ENCODE peak calls at places on chromosomes 1 and 21, in ten cellular contexts. H, Q, A, S, G, O, F, W, V and E are unnamed samples.

GRCh38 chr1:185062710-185063370 is 17.5 kb downstream of the RNF2 start:
- DNase-seq in H (no peak), Q (no peak), A (no peak), S (no peak), G (no peak), O (no peak), F (no peak), W (no peak), V (no peak), E (no peak)

GRCh38 chr1:184800876-184801275 is 46.2 kb upstream of the EDEM3 start:
- DNase-seq in H (no peak), Q (no peak), A (no peak), S (no peak), G (no peak), O (no peak), F (no peak), W (no peak), V (no peak), E (no peak)

GRCh38 chr1:223386013-223386412 is 7.2 kb upstream of the CCDC185 start:
- DNase-seq in H (no peak), Q (no peak), A (no peak), S (no peak), G (no peak), O (no peak), F (no peak), W (no peak), V (no peak), E (no peak)

GRCh38 chr1:212379366-212379765 is 35.3 kb downstream of the PACC1 start:
- DNase-seq in H (no peak), Q (no peak), A (no peak), S (no peak), G (no peak), O (no peak), F (no peak), W (no peak), V (no peak), E (no peak)

GRCh38 chr1:225928186-225929175 is 4.4 kb upstream of the PYCR2 start:
- DNase-seq in H (no peak), Q (no peak), A (peak; percentile 33), S (no peak), G (no peak), O (no peak), F (no peak), W (no peak), V (no peak), E (no peak)

GRCh38 chr21:29237110-29238051 is 61.3 kb upstream of the BACH1 start:
- DNase-seq in H (no peak), Q (peak; percentile 18), A (no peak), S (peak; percentile 18), G (no peak), O (no peak), F (no peak), W (no peak), V (peak; percentile 34), E (no peak)

GRCh38 chr1:42168397-42168682 is 3.8 kb upstream of the GUCA2A start:
- DNase-seq in H (no peak), Q (no peak), A (no peak), S (no peak), G (no peak), O (no peak), F (no peak), W (no peak), V (no peak), E (no peak)

GRCh38 chr1:100494393-100495084 is 43.4 kb upstream of the GPR88 start:
- DNase-seq in H (peak; percentile 27), Q (no peak), A (no peak), S (no peak), G (no peak), O (no peak), F (no peak), W (no peak), V (no peak), E (no peak)

GRCh38 chr21:34094949-34095348 is 21.6 kb downstream of the MRPS6 start:
- DNase-seq in H (no peak), Q (no peak), A (no peak), S (no peak), G (no peak), O (no peak), F (no peak), W (no peak), V (no peak), E (no peak)

GRCh38 chr1:200889571-200889970 is 5.1 kb upstream of the INAVA start:
- DNase-seq in H (no peak), Q (no peak), A (no peak), S (no peak), G (no peak), O (no peak), F (no peak), W (no peak), V (no peak), E (no peak)

GRCh38 chr21:41939391-41939790 is 14.4 kb downstream of the C2CD2 start:
- DNase-seq in H (no peak), Q (no peak), A (no peak), S (no peak), G (no peak), O (no peak), F (no peak), W (no peak), V (no peak), E (no peak)

GRCh38 chr1:79657916-79658662 is 651.6 kb upstream of the ADGRL4 start:
- DNase-seq in H (no peak), Q (no peak), A (no peak), S (no peak), G (no peak), O (no peak), F (no peak), W (no peak), V (peak; percentile 43), E (no peak)

GRCh38 chr1:201602413-201603265 is 63.7 kb downstream of the NAV1 start:
- DNase-seq in H (peak; percentile 97), Q (peak; percentile 39), A (no peak), S (no peak), G (no peak), O (no peak), F (no peak), W (no peak), V (peak; percentile 71), E (no peak)

GRCh38 chr1:20785907-20786309 is 1.2 kb downstream of the HP1BP3 start:
- DNase-seq in H (no peak), Q (no peak), A (no peak), S (no peak), G (no peak), O (no peak), F (no peak), W (no peak), V (no peak), E (peak; percentile 37)

GRCh38 chr21:43790053-43790524 is 712 bp downstream of the RRP1 start:
- DNase-seq in H (no peak), Q (no peak), A (no peak), S (no peak), G (no peak), O (peak; percentile 26), F (no peak), W (no peak), V (no peak), E (no peak)

GRCh38 chr1:114310771-114311251 is 157.1 kb upstream of the SYT6 start:
- DNase-seq in H (peak; percentile 63), Q (no peak), A (no peak), S (no peak), G (no peak), O (peak; percentile 49), F (no peak), W (no peak), V (no peak), E (no peak)

GRCh38 chr1:2528966-2529750 is 905 bp downstream of the HES5 start:
- DNase-seq in H (no peak), Q (peak; percentile 47), A (no peak), S (no peak), G (no peak), O (no peak), F (no peak), W (no peak), V (peak; percentile 43), E (no peak)

GRCh38 chr1:164155337-164155850 is 403.6 kb upstream of the PBX1 start:
- DNase-seq in H (no peak), Q (no peak), A (no peak), S (no peak), G (no peak), O (no peak), F (no peak), W (no peak), V (peak; percentile 93), E (no peak)

DNA sequence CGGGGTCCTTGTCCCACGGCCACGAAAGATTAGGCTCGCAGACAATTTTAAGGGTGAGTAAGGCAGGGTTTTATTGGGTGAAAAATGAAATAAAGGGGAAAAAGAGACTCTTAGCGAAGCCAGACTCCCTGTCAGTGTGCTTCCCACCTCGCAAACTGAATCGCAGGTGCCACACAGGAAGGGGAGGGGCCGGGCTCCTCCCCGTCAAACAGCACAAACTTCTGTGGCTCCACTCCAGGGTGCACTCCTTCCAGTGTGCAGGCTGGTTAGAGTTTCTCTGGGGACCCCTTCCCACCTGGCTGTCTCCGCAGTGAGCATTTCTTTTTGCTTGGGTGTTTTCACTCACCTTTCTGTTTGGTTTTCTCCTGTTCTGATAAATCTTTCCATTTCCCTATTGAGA is 37.8 kb upstream of the GALNT2 start:
- DNase-seq in H (no peak), Q (no peak), A (no peak), S (no peak), G (no peak), O (no peak), F (no peak), W (no peak), V (no peak), E (no peak)
- TF ChIP-seq CTCF in H (no peak), Q (no peak), A (no peak), S (no peak), G (no peak), O (no peak), F (no peak), W (no peak), V (no peak), E (no peak)

GRCh38 chr1:16132325-16132785 is 23.5 kb downstream of the EPHA2 start:
- DNase-seq in H (no peak), Q (no peak), A (no peak), S (no peak), G (no peak), O (no peak), F (no peak), W (no peak), V (no peak), E (no peak)
- H3K36me3 ChIP-seq in H (peaks cover 89% of the 10 kb centered on the region), Q (no peaks in the 10 kb centered on the region), A (peaks cover 55% of the 10 kb centered on the region), S (peaks cover 83% of the 10 kb centered on the region), G (no peaks in the 10 kb centered on the region), O (no peaks in the 10 kb centered on the region), F (peaks cover 4% of the 10 kb centered on the region), W (peaks cover 43% of the 10 kb centered on the region), V (peaks cover 84% of the 10 kb centered on the region), E (no peaks in the 10 kb centered on the region)

GRCh38 chr1:112239953-112240352 is 156.1 kb upstream of the CTTNBP2NL start:
- DNase-seq in H (no peak), Q (no peak), A (no peak), S (no peak), G (no peak), O (no peak), F (no peak), W (no peak), V (no peak), E (no peak)
- TF ChIP-seq CTCF in H (no peak), Q (no peak), A (no peak), S (no peak), G (no peak), O (no peak), F (no peak), W (no peak), V (no peak), E (no peak)

DNA sequence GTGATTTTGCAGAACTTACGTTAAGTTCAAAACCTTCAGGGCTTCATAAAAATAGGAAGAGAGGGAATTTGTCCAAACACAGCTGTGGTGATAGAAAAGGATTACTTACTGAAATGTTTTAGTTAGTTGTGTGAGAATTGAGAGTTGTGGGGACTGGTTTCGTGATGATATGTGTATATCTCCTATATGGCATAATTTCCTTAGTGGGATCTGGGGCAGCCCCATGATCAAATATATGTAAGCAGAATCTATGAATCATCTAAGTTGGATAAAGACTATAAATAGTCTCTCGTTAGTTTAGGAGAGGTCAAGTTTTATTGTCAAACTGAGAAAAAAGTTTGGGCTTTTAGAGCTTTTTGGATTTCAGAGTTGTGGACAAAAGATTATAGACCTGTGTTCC is 14.9 kb downstream of the MTR start:
- DNase-seq in H (no peak), Q (no peak), A (no peak), S (no peak), G (no peak), O (no peak), F (no peak), W (no peak), V (no peak), E (no peak)
- H3K36me3 ChIP-seq in H (peaks cover 9% of the 10 kb centered on the region), Q (peaks cover 12% of the 10 kb centered on the region), A (peaks cover 43% of the 10 kb centered on the region), S (peaks cover 85% of the 10 kb centered on the region), G (peaks cover 47% of the 10 kb centered on the region), O (no peaks in the 10 kb centered on the region), F (no peaks in the 10 kb centered on the region), W (peaks cover 10% of the 10 kb centered on the region), V (peaks cover 7% of the 10 kb centered on the region), E (no peaks in the 10 kb centered on the region)